ENCODE peak calls at places on chromosome X, in four cellular contexts. B is HepG2, R is K562, A is SK-N-SH. K is an unnamed sample.

GRCh38 chrX:115260330-115260729 is 26.4 kb upstream of the LRCH2 start:
- DNase-seq in B (no peak), R (no peak), A (no peak), K (no peak)

GRCh38 chrX:149472620-149473019 is 32.5 kb downstream of the IDS start:
- DNase-seq in B (no peak), R (no peak), A (no peak), K (no peak)

GRCh38 chrX:103562801-103563200 is 22.5 kb upstream of the TCEAL4 start:
- DNase-seq in B (no peak), R (no peak), A (no peak), K (no peak)

GRCh38 chrX:130083656-130084382 is 26.5 kb downstream of the ELF4 start:
- DNase-seq in B (no peak), R (no peak), A (no peak), K (no peak)

GRCh38 chrX:115449742-115450141 is 111.2 kb upstream of the PLS3 start:
- DNase-seq in B (peak), R (no peak), A (no peak), K (no peak)

GRCh38 chrX:136191171-136191570 is 43.8 kb downstream of the FHL1 start:
- DNase-seq in B (no peak), R (no peak), A (no peak), K (no peak)

GRCh38 chrX:29143756-29144155 is 556.5 kb downstream of the IL1RAPL1 start:
- DNase-seq in B (no peak), R (no peak), A (no peak), K (no peak)

GRCh38 chrX:19225906-19226305 is 103.6 kb upstream of the ADGRG2 start:
- DNase-seq in B (no peak), R (no peak), A (peak), K (peak)

GRCh38 chrX:109954333-109954732 is 48.6 kb upstream of the TMEM164 start:
- DNase-seq in B (no peak), R (no peak), A (no peak), K (no peak)

GRCh38 chrX:37813570-37813969 is 33.7 kb downstream of the CYBB start:
- DNase-seq in B (no peak), R (no peak), A (no peak), K (no peak)

GRCh38 chrX:37830371-37830770 is 17.0 kb downstream of the DYNLT3 start:
- DNase-seq in B (no peak), R (no peak), A (no peak), K (no peak)

GRCh38 chrX:31227250-31227649 is 155.4 kb upstream of the FTHL17 start:
- DNase-seq in B (peak), R (no peak), A (no peak), K (no peak)

GRCh38 chrX:100687128-100687527 is 43.1 kb downstream of the SRPX2 start:
- DNase-seq in B (no peak), R (no peak), A (no peak), K (no peak)

GRCh38 chrX:153769158-153769864 is 5.3 kb downstream of the PLXNB3 start:
- DNase-seq in B (no peak), R (no peak), A (peak), K (no peak)

GRCh38 chrX:38754102-38754790 is 47.0 kb upstream of the MID1IP1 start:
- DNase-seq in B (peak), R (peak), A (peak), K (peak)

GRCh38 chrX:53433651-53434639 is at the start of gene HSD17B10:
- DNase-seq in B (peak), R (peak), A (peak), K (peak)

GRCh38 chrX:107117993-107118321 is 665 bp downstream of the RBM41 start:
- DNase-seq in B (no peak), R (no peak), A (peak), K (no peak)

GRCh38 chrX:19544693-19545305 is 29.5 kb upstream of the MAP3K15 start:
- DNase-seq in B (peak), R (peak), A (peak), K (peak)

GRCh38 chrX:133660356-133660755 is 245.1 kb upstream of the GPC4 start:
- DNase-seq in B (no peak), R (no peak), A (no peak), K (no peak)

GRCh38 chrX:102840871-102841705 is 96.0 kb upstream of the RAB40AL start:
- DNase-seq in B (no peak), R (peak), A (no peak), K (no peak)

GRCh38 chrX:19904778-19905367 is 17.5 kb upstream of the SH3KBP1 start:
- DNase-seq in B (peak), R (peak), A (peak), K (no peak)

GRCh38 chrX:7515681-7516413 is 327.1 kb upstream of the VCX start:
- DNase-seq in B (no peak), R (no peak), A (no peak), K (no peak)

GRCh38 chrX:68332156-68332823 is 101.0 kb downstream of the OPHN1 start:
- DNase-seq in B (no peak), R (no peak), A (no peak), K (no peak)

GRCh38 chrX:107154787-107155620 is 36.4 kb upstream of the RBM41 start:
- DNase-seq in B (peak), R (peak), A (no peak), K (no peak)

GRCh38 chrX:134416106-134416505 is 43.9 kb upstream of the HPRT1 start:
- DNase-seq in B (no peak), R (no peak), A (no peak), K (no peak)

GRCh38 chrX:131609480-131609879 is 65.6 kb downstream of the OR13H1 start:
- DNase-seq in B (no peak), R (no peak), A (no peak), K (no peak)

GRCh38 chrX:44299177-44299576 is 44.3 kb downstream of the EFHC2 start:
- DNase-seq in B (no peak), R (no peak), A (no peak), K (no peak)

GRCh38 chrX:68238568-68238967 is 194.7 kb downstream of the OPHN1 start:
- DNase-seq in B (no peak), R (peak), A (peak), K (peak)

GRCh38 chrX:3962511-3963350 is 249.3 kb upstream of the PRKX start:
- DNase-seq in B (peak), R (peak), A (peak), K (no peak)

GRCh38 chrX:108464604-108465003 is 25.0 kb downstream of the COL4A5 start:
- DNase-seq in B (no peak), R (no peak), A (no peak), K (no peak)

GRCh38 chrX:131987252-131987651 is 35.9 kb upstream of the STK26 start:
- DNase-seq in B (no peak), R (no peak), A (no peak), K (no peak)

GRCh38 chrX:106742831-106743230 is 16.3 kb downstream of the RNF128 start:
- DNase-seq in B (no peak), R (no peak), A (no peak), K (no peak)

GRCh38 chrX:13266641-13267420 is 53.0 kb downstream of the ATXN3L start:
- DNase-seq in B (no peak), R (no peak), A (no peak), K (no peak)
- TF ChIP-seq MAX in B (no peak), R (no peak), A (no peak), K (no peak)

GRCh38 chrX:21715825-21716224 is 42.1 kb downstream of the SMPX start:
- DNase-seq in B (no peak), R (no peak), A (peak), K (no peak)

GRCh38 chrX:21711848-21712197 is 46.1 kb downstream of the SMPX start:
- DNase-seq in B (no peak), R (no peak), A (no peak), K (no peak)

GRCh38 chrX:21708116-21708515 is 49.8 kb downstream of the SMPX start:
- DNase-seq in B (no peak), R (no peak), A (no peak), K (peak)

DNA sequence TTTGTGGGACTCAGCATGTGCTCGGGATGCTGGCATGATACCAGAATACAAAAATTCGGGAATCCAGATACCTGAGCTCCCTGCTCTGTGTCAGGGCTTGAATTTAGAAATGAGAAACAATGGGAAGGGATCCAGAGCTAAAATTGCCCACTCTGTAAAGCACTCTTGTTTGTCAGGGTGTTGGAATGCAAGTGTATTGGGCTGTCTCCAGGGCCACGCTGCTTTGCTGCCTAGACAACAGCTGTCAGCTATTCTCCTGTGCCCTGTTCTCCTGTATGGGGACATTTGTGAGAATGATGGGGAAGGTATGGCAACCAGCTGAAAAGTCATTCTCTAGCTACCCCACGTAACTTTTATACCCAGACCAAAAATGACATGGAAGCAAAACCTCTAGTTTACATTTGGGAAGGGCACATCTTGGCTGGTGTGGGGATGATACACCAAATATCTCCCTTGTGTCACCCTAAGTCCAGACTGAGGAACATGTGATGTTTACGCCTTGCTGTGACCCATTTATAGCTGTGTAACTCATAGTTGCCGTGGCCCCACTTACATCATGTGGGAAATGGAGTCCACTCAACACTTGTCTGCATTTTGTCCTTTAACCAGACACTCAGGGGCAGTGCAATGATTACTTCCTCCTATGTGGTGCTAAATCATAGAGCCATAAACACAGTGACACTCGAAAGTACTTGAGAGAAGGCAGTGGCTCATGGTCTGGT is 46.6 kb downstream of the SMPX start:
- DNase-seq in B (no peak), R (no peak), A (no peak), K (no peak)
- TF ChIP-seq USF2 in B (no peak), R (no peak), A (no peak), K (no peak)

GRCh38 chrX:45622538-45622937 is 421.9 kb upstream of the DIPK2B start:
- DNase-seq in B (no peak), R (no peak), A (no peak), K (no peak)

GRCh38 chrX:45623266-45623665 is 422.6 kb upstream of the DIPK2B start:
- DNase-seq in B (no peak), R (no peak), A (no peak), K (no peak)

GRCh38 chrX:45622042-45622423 is 421.4 kb upstream of the DIPK2B start:
- DNase-seq in B (no peak), R (no peak), A (no peak), K (no peak)

GRCh38 chrX:45619290-45619689 is 418.6 kb upstream of the DIPK2B start:
- DNase-seq in B (no peak), R (no peak), A (no peak), K (no peak)

DNA sequence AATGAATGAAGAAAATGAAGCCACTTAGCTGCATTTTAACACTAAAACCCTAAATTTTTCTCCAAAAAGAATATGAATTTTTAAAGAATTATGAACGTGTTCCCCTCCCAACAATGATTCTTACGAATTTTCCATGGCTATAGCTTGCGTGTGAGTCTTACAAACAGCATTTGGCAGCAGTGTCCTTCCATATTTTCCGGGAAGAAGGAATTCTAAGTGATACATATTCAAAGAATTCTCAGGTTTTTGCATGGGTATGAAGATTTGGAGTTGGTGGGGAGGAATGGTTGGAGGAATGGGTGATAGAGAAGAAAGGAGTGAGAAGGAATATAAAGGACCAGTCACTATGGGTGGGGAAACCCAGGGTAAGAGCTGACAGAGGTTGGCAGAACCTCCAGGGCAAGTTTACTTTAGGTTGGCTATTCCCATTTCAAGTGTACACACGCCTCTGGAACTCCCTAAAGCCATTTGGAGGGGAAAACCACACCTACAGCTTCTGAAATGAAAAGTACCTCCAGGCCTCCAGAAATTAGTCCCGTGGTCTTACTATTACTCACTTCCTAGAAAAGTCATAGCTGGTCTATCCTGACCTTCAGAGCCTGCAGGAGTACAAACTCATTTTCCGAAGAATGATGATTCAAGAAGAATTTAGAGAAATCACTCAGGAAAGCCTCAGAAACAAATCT is 420.8 kb upstream of the DIPK2B start:
- DNase-seq in B (no peak), R (no peak), A (no peak), K (no peak)
- TF ChIP-seq FOXJ3 in B (no peak), R (no peak), A (no peak), K (no peak)

GRCh38 chrX:49860867-49861535 is 18.3 kb upstream of the USP27X start:
- DNase-seq in B (no peak), R (peak), A (no peak), K (no peak)

GRCh38 chrX:49858341-49858740 is 20.9 kb upstream of the USP27X start:
- DNase-seq in B (peak), R (no peak), A (no peak), K (no peak)

GRCh38 chrX:49856819-49857218 is 22.5 kb upstream of the USP27X start:
- DNase-seq in B (no peak), R (no peak), A (no peak), K (no peak)

GRCh38 chrX:49862093-49862492 is 17.2 kb upstream of the USP27X start:
- DNase-seq in B (peak), R (peak), A (no peak), K (no peak)
- TF ChIP-seq MAX in B (no peak), R (no peak), A (no peak), K (no peak)

GRCh38 chrX:41265615-41266014 is 68.3 kb upstream of the DDX3X start:
- DNase-seq in B (no peak), R (no peak), A (no peak), K (no peak)
- TF ChIP-seq USF2 in B (no peak), R (peak), A (no peak), K (no peak)

GRCh38 chrX:72620550-72621145 is 48.0 kb upstream of the HDAC8 start:
- DNase-seq in B (peak), R (peak), A (no peak), K (no peak)
- TF ChIP-seq FOXJ3 in B (no peak), R (no peak), A (no peak), K (no peak)

DNA sequence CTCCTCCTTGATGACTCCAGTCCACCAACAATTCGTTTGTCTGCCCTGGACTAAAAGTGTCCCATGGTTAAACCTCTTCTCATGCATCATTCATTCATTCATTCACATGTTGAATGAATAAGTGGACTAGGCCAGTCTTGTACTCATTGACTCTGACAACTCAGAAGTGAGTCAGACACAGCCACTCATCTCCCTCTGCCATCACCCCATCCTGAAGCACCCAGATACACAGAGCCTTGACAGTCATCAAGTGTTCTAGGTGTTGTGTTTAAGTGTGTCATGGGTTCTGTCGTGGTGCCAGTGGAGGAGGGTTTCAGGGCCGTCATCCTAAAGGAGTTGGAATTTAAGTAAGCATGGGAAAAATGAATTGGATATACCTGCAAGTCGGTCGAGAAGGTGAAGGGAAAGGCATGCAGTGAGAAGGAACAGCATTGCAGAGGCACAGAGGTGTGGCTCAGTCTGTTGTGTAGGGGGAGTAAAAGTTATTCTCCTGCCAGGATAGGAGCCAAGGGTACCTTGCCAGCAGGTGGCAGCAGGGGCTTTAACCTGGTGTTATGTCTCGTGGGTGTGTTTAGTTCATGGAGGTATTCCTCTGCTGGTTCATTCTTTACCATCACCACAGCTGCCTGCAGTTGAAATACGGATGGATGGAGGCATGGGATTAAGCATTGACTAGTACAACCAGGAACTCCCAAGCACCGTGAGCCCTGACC is 18.3 kb downstream of the MAGED2 start:
- DNase-seq in B (no peak), R (no peak), A (no peak), K (peak)
- TF ChIP-seq MAX in B (no peak), R (no peak), A (no peak), K (no peak)

K was measured in WTC11.